ENCODE peak calls at places on chromosomes 7 and 10, in five cellular contexts. D, A, P, G and L are unnamed samples. For H4K20me1, the result is how much of the 10 kb centered on the place peaks cover.

GRCh38 chr7:2633538-2634264 is 1.9 kb downstream of the TTYH3 start:
- DNase-seq in D (peak), A (peak), P (peak), G (no peak), L (no peak)

GRCh38 chr10:111207525-111207924 is 130.7 kb downstream of the ADRA2A start:
- DNase-seq in D (no peak), A (no peak), P (no peak), G (peak), L (no peak)

GRCh38 chr10:43644252-43644651 is 4.4 kb downstream of the ZNF32 start:
- DNase-seq in D (peak), A (peak), P (no peak), G (no peak), L (no peak)

GRCh38 chr7:84412161-84412969 is 217.8 kb upstream of the SEMA3A start:
- DNase-seq in D (peak), A (peak), P (peak), G (peak), L (no peak)

GRCh38 chr10:122485670-122486069 is 24.3 kb downstream of the HTRA1 start:
- DNase-seq in D (peak), A (no peak), P (no peak), G (no peak), L (no peak)

GRCh38 chr10:86376852-86377796 is 10.5 kb upstream of the GRID1 start:
- DNase-seq in D (peak), A (peak), P (peak), G (peak), L (peak)

GRCh38 chr7:152424348-152425108 is 11.3 kb downstream of the KMT2C start:
- DNase-seq in D (no peak), A (peak), P (peak), G (no peak), L (no peak)

GRCh38 chr7:28405662-28406061 is 6.7 kb upstream of the CREB5 start:
- DNase-seq in D (peak), A (peak), P (peak), G (no peak), L (no peak)

GRCh38 chr10:74857586-74857985 is 31.2 kb downstream of the KAT6B start:
- DNase-seq in D (no peak), A (no peak), P (no peak), G (no peak), L (no peak)

GRCh38 chr7:18580945-18581344 is 85.4 kb downstream of the HDAC9 start:
- DNase-seq in D (no peak), A (no peak), P (no peak), G (no peak), L (no peak)

GRCh38 chr10:117217196-117217761 is 20.0 kb downstream of the KCNK18 start:
- DNase-seq in D (no peak), A (peak), P (no peak), G (peak), L (peak)

GRCh38 chr10:46019541-46020343 is 10.7 kb downstream of the NCOA4 start:
- DNase-seq in D (no peak), A (no peak), P (no peak), G (peak), L (no peak)

GRCh38 chr7:6271091-6271658 is 1.2 kb downstream of the CYTH3 start:
- DNase-seq in D (peak), A (peak), P (peak), G (peak), L (no peak)

GRCh38 chr10:104521901-104522827 is 118.9 kb upstream of the SORCS3 start:
- DNase-seq in D (no peak), A (no peak), P (no peak), G (no peak), L (no peak)

GRCh38 chr10:70920519-70920918 is 32.2 kb upstream of the PCBD1 start:
- DNase-seq in D (no peak), A (no peak), P (peak), G (no peak), L (no peak)

GRCh38 chr10:100672199-100672598 is 73.2 kb upstream of the PAX2 start:
- DNase-seq in D (no peak), A (no peak), P (no peak), G (no peak), L (no peak)

GRCh38 chr10:100670368-100670767 is 75.0 kb upstream of the PAX2 start:
- DNase-seq in D (no peak), A (no peak), P (no peak), G (no peak), L (no peak)

GRCh38 chr10:100669616-100670015 is 75.8 kb upstream of the PAX2 start:
- DNase-seq in D (no peak), A (no peak), P (no peak), G (no peak), L (no peak)

GRCh38 chr10:100668001-100668400 is 77.4 kb upstream of the PAX2 start:
- DNase-seq in D (no peak), A (no peak), P (no peak), G (no peak), L (no peak)

DNA sequence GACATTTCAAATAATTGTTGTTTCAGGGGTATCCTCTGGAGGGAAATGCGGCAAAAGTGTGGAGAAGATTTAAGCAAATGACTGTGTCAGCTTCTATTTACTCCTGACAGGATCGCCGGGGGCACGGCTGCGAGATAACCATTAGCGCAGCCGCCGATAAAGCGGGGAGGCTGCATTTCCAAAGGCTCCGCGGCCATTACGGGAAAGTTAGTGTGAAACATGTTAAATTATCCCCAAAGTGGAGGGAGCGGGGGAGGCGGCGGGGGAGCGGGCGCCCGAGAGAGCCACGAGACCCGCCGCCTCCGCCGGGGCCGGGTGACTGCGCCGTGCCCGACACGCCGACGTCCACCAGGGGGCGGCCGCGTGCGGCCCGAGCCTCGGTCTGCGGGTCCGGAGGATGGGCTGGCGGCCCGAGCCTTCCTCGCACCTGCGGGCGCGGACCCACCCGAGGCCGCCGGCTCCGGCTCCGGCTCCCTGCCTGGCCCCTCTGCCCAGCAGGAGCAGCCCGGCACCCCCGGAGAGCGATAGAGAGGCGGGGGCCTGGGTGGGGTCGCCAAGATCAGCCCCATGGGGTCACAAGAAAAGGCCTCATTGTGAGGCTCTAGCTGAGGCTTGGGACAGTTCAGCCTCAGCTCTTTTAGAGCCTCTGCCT is 74.4 kb upstream of the PAX2 start:
- DNase-seq in D (no peak), A (peak), P (no peak), G (peak), L (peak)
- TF ChIP-seq EZH2 in D (no peak), A (peak), P (no peak), G (peak), L (peak)

GRCh38 chr10:26550774-26551526 is 112.8 kb downstream of the APBB1IP start:
- DNase-seq in D (no peak), A (no peak), P (peak), G (peak), L (no peak)
- H4K20me1 ChIP-seq in D (under half), A (under half), P (under half), G (under half), L (under half)

GRCh38 chr10:30786131-30786530 is 156.6 kb upstream of the LYZL2 start:
- DNase-seq in D (no peak), A (peak), P (peak), G (no peak), L (no peak)
- H2AFZ ChIP-seq in D (no peak), A (no peak), P (no peak), G (peak), L (no peak)

GRCh38 chr10:125797424-125797823 is 21.8 kb upstream of the MMP21 start:
- DNase-seq in D (no peak), A (no peak), P (no peak), G (no peak), L (peak)
- TF ChIP-seq EZH2 in D (no peak), A (no peak), P (no peak), G (no peak), L (no peak)

DNA sequence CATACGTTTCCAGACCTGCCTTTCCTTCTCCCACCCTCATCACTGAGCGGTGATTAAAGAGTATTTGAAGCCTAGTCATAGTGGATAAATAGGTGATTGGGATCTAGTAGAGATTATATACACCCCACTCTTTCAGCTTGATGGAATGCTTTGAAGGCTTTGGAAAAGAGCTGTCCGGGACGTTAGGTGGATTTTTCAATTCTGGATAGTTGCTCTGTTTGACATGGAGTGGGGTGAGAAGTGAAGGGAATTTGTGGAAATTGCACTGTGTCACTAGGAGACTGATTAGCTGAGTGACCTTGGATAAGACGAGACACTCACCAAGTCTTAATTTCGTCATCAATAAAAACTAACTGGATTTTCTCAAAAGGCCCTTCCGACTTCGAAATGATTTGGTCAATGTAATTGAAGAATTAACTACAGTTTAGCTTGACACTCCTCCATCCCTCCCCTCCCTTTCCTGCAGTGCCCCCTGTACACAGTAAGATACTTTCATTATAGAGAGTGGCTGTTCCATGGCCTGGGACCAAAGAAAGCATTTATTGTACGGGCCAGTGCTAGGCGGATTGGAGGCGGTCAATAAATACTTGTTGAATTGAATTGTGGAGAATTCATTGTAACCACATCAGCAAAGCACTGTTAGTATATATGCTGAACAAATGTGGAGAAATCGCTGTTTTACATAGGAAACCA is 959 bp downstream of the ZKSCAN1 start:
- DNase-seq in D (no peak), A (peak), P (peak), G (no peak), L (no peak)
- H4K20me1 ChIP-seq in D (under half), A (under half), P (under half), G (under half), L (under half)

DNA sequence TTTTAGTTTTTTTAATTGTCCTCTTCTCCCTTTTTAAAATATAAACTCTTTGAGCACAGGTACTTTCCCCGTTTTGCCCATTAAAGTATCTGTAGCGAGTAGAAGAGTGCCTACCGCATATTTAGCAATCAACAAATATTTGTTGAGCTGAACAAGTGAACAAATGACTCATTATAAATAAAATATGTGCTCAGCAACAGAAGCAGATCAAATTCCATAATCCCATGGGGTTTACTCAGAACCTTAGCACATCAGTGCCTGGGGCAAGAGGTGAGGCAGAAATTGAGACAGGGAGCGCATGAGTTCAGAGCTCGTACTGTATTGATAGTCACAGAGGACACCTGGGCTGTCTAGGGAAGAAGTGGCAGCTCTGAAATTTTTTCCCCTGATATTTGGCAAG is 161.0 kb downstream of the SEM1 start:
- DNase-seq in D (no peak), A (no peak), P (peak), G (no peak), L (no peak)
- H2AFZ ChIP-seq in D (no peak), A (no peak), P (no peak), G (no peak), L (no peak)

DNA sequence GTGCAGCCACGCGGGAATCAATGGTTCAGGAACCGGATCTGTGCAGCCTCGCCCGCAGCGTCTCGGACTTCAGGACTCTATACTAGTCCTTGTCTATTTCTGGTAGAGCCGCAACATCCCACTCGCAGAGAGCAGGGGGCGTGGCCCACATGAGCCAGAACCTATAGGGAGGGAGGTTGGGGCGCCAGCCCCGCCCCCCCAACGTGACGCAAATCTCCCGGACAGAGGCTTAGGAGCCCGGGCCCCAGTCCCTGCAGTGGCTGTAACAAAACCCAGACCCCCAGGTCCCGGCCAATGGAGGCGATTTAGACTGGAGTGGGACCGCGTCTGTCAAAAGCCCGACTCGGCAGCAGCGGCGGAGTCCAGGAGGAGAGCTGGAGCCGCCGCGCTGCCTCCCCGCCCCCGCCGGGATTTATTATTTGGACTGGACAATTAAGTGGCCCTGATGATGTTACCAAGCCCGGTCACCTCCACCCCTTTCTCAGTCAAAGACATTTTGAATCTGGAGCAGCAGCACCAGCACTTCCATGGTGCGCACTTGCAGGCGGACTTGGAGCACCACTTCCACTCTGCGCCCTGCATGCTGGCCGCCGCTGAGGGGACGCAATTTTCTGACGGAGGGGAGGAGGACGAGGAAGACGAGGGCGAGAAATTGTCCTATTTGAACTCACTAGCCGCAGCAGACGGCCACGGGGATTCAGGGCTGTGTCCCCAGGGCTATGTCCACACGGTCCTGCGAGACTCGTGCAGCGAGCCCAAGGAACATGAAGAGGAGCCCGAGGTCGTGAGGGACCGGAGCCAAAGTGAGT is at the start of gene NKX2-3:
- DNase-seq in D (peak), A (peak), P (no peak), G (peak), L (peak)
- TF ChIP-seq EZH2 in D (no peak), A (no peak), P (peak), G (peak), L (no peak)

DNA sequence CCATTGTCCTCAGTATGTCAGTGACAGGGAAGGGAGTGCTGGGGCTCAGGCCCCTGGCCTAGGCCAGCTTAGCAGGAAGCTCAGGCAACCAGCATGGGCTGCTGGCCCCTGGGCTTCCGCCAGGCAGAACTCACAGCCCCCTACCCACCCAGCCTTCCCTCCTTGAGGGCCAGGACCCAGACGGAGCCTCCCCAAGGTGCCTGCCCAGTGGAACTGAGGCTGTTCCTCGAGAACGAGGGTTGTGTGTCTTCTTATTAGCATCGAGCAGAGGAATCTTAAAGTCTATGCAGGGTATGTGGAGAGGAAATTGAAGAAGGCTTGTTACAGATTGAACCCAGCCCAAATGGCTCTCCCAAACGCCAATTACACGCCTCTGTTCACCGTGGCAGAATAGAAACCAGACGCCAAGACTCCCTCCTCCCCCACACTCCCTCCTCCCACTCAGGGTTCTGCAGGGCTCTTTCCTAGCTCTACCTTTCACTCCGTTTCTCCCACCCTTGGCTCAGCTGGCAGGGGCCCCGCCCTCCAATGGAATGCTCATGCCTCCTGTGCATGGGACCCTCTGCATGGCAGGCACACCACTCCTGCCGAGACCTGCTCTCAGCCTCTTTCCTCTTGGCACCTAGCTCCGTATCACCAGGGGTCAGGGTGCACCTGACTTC is 134.4 kb downstream of the ZMIZ1 start:
- DNase-seq in D (no peak), A (no peak), P (no peak), G (no peak), L (no peak)
- H4K20me1 ChIP-seq in D (under half), A (under half), P (under half), G (under half), L (under half)